ENCODE peak calls at places on chromosomes 5 and 9, in eight cellular contexts. L is GM10248, P is psoas muscle, U is coronary artery, C is neural progenitor cell, Y is K562, S is fibroblast of the aortic adventitia, E is BE2C. J is an unnamed sample.

GRCh38 chr5:68548959-68549676 is 333.6 kb downstream of the PIK3R1 start:
- DNase-seq in C (no peak), U (no peak), P (no peak), L (no peak), S (peak), E (peak), Y (no peak), J (no peak)

GRCh38 chr5:65774346-65774745 is 52.3 kb downstream of the NLN start:
- DNase-seq in Y (no peak), U (no peak), L (peak), S (peak), C (no peak), P (no peak), E (no peak), J (no peak)

GRCh38 chr9:84402517-84402916 is 62.0 kb upstream of the SLC28A3 start:
- DNase-seq in S (no peak), P (no peak), E (no peak), U (no peak), Y (no peak), C (no peak), L (no peak), J (no peak)

GRCh38 chr5:122385786-122386185 is 73.7 kb downstream of the SNCAIP start:
- DNase-seq in P (no peak), E (no peak), L (no peak), S (peak), Y (no peak), U (no peak), C (no peak), J (no peak)

GRCh38 chr5:19322716-19323485 is 665.1 kb downstream of the CDH18 start:
- DNase-seq in U (no peak), L (no peak), Y (no peak), P (no peak), S (peak), C (no peak), E (peak), J (no peak)

GRCh38 chr9:108903437-108904103 is 30.4 kb downstream of the ELP1 start:
- DNase-seq in L (no peak), U (no peak), P (no peak), S (no peak), C (no peak), Y (no peak), E (no peak), J (no peak)

GRCh38 chr5:4518924-4519660 is 621.0 kb upstream of the ADAMTS16 start:
- DNase-seq in S (no peak), E (no peak), L (no peak), P (no peak), C (peak), U (no peak), Y (no peak), J (no peak)

GRCh38 chr9:129252937-129253819 is 75.1 kb upstream of the IER5L start:
- DNase-seq in C (peak), S (no peak), L (no peak), E (peak), U (peak), Y (no peak), P (peak), J (no peak)

GRCh38 chr5:109676920-109677319 is 12.8 kb upstream of the MAN2A1 start:
- DNase-seq in S (no peak), P (no peak), L (no peak), E (no peak), U (no peak), C (no peak), Y (no peak), J (no peak)

GRCh38 chr9:90420714-90421513 is 221.7 kb downstream of the DIRAS2 start:
- DNase-seq in S (no peak), C (no peak), P (no peak), Y (no peak), U (no peak), L (no peak), E (no peak), J (no peak)

GRCh38 chr9:28004900-28005299 is 431.6 kb upstream of the C9orf72 start:
- DNase-seq in P (no peak), Y (no peak), E (no peak), S (no peak), C (no peak), U (no peak), L (no peak), J (no peak)

GRCh38 chr9:92634712-92635605 is 35.0 kb downstream of the IPPK start:
- DNase-seq in E (peak), L (peak), S (peak), Y (peak), P (peak), C (peak), U (peak), J (peak)

GRCh38 chr5:37569466-37569865 is 190.3 kb downstream of the WDR70 start:
- DNase-seq in L (no peak), Y (no peak), U (no peak), C (no peak), P (no peak), S (no peak), E (no peak), J (no peak)

GRCh38 chr5:90294604-90295003 is 115.0 kb downstream of the CETN3 start:
- DNase-seq in C (no peak), S (no peak), E (no peak), L (no peak), U (no peak), P (no peak), Y (no peak), J (no peak)

GRCh38 chr9:138022121-138022741 is 144.6 kb downstream of the CACNA1B start:
- DNase-seq in L (peak), Y (peak), U (no peak), E (no peak), P (peak), S (no peak), C (peak), J (no peak)

GRCh38 chr5:169097374-169097831 is 203.5 kb downstream of the SLIT3 start:
- DNase-seq in U (no peak), L (no peak), Y (no peak), C (no peak), S (peak), P (no peak), E (no peak), J (no peak)

GRCh38 chr9:89023788-89024187 is 32.5 kb downstream of the S1PR3 start:
- DNase-seq in P (no peak), Y (no peak), U (no peak), L (no peak), S (peak), E (no peak), C (no peak), J (no peak)

GRCh38 chr9:22036866-22037626 is 27.9 kb upstream of the CDKN2B start:
- DNase-seq in E (no peak), P (no peak), Y (no peak), L (no peak), C (no peak), U (no peak), S (peak), J (no peak)

GRCh38 chr9:107737987-107738743 is 248.6 kb upstream of the KLF4 start:
- DNase-seq in C (no peak), Y (no peak), L (no peak), E (no peak), S (peak), P (peak), U (peak), J (no peak)

GRCh38 chr9:102867488-102867887 is 127.6 kb upstream of the CYLC2 start:
- DNase-seq in E (no peak), S (no peak), C (no peak), U (no peak), Y (no peak), L (no peak), P (no peak), J (no peak)

GRCh38 chr5:98777295-98777694 is 3.8 kb downstream of the RGMB start:
- DNase-seq in L (no peak), C (no peak), E (no peak), S (no peak), U (no peak), Y (no peak), P (no peak), J (no peak)

GRCh38 chr5:18010053-18010452 is 375.8 kb downstream of the TAF11L14 start:
- DNase-seq in L (no peak), U (no peak), S (no peak), P (no peak), E (peak), Y (no peak), C (peak), J (no peak)

GRCh38 chr5:76270214-76270613 is 132.9 kb upstream of the IQGAP2 start:
- DNase-seq in U (no peak), S (no peak), L (peak), C (no peak), E (no peak), P (no peak), Y (no peak), J (no peak)

GRCh38 chr5:57986746-57987145 is 473.1 kb downstream of the PLK2 start:
- DNase-seq in C (no peak), P (no peak), Y (no peak), U (no peak), L (no peak), E (peak), S (peak), J (no peak)

GRCh38 chr5:130035388-130035787 is 131.1 kb downstream of the CHSY3 start:
- DNase-seq in Y (no peak), S (no peak), P (no peak), E (no peak), U (no peak), L (no peak), C (no peak), J (no peak)

GRCh38 chr9:106916491-106917235 is 53.7 kb downstream of the ZNF462 start:
- DNase-seq in L (no peak), C (no peak), S (peak), E (no peak), Y (no peak), U (no peak), P (peak), J (no peak)

GRCh38 chr9:129632460-129632859 is 6.5 kb downstream of the NTMT1 start:
- DNase-seq in U (no peak), C (no peak), Y (no peak), L (no peak), P (no peak), S (no peak), E (no peak), J (no peak)

GRCh38 chr9:126756876-126757415 is 47.9 kb upstream of the ZBTB43 start:
- DNase-seq in U (no peak), Y (no peak), E (peak), S (no peak), C (no peak), L (no peak), P (no peak), J (no peak)

GRCh38 chr5:147208134-147208533 is 26.7 kb upstream of the STK32A start:
- DNase-seq in P (no peak), U (no peak), E (no peak), C (no peak), S (no peak), Y (no peak), L (no peak), J (no peak)

GRCh38 chr9:23739753-23740152 is 86.3 kb downstream of the ELAVL2 start:
- DNase-seq in Y (no peak), E (no peak), L (no peak), U (no peak), P (no peak), C (no peak), S (no peak), J (no peak)

GRCh38 chr5:41794478-41794877 is 75.7 kb downstream of the OXCT1 start:
- DNase-seq in E (peak), L (no peak), P (no peak), Y (no peak), S (peak), C (no peak), U (no peak), J (no peak)

GRCh38 chr5:112210430-112211005 is 208.6 kb downstream of the EPB41L4A start:
- DNase-seq in P (peak), E (peak), S (peak), C (peak), U (no peak), L (peak), Y (no peak), J (no peak)

GRCh38 chr5:99019812-99020697 is 91.2 kb upstream of the CHD1 start:
- DNase-seq in S (peak), P (no peak), Y (no peak), U (no peak), C (no peak), L (no peak), E (peak), J (no peak)

GRCh38 chr9:1231998-1232919 is 182.1 kb downstream of the DMRT2 start:
- DNase-seq in C (no peak), P (peak), E (no peak), Y (no peak), L (no peak), U (no peak), S (peak), J (no peak)

GRCh38 chr5:37717613-37718431 is 122.0 kb downstream of the GDNF start:
- DNase-seq in U (no peak), S (peak), E (peak), Y (no peak), L (no peak), P (no peak), C (peak), J (no peak)

GRCh38 chr5:61301820-61302563 is 30.1 kb upstream of the ZSWIM6 start:
- DNase-seq in U (peak), P (peak), Y (no peak), S (peak), L (no peak), C (peak), E (no peak), J (no peak)

GRCh38 chr5:176855598-176855997 is 43.5 kb downstream of the HK3 start:
- DNase-seq in Y (no peak), L (no peak), S (no peak), C (no peak), E (no peak), P (no peak), U (no peak), J (no peak)

GRCh38 chr5:126746290-126746689 is 30.6 kb upstream of the LMNB1 start:
- DNase-seq in L (no peak), Y (peak), P (no peak), U (no peak), C (no peak), E (no peak), S (no peak), J (no peak)

GRCh38 chr5:142735323-142736246 is 34.6 kb upstream of the ARHGAP26 start:
- DNase-seq in Y (no peak), S (no peak), C (no peak), L (no peak), E (no peak), P (no peak), U (peak), J (no peak)

GRCh38 chr9:75087279-75087823 is 604 bp downstream of the NMRK1 start:
- DNase-seq in U (no peak), Y (no peak), S (peak), C (peak), P (no peak), E (no peak), L (peak), J (no peak)

DNA sequence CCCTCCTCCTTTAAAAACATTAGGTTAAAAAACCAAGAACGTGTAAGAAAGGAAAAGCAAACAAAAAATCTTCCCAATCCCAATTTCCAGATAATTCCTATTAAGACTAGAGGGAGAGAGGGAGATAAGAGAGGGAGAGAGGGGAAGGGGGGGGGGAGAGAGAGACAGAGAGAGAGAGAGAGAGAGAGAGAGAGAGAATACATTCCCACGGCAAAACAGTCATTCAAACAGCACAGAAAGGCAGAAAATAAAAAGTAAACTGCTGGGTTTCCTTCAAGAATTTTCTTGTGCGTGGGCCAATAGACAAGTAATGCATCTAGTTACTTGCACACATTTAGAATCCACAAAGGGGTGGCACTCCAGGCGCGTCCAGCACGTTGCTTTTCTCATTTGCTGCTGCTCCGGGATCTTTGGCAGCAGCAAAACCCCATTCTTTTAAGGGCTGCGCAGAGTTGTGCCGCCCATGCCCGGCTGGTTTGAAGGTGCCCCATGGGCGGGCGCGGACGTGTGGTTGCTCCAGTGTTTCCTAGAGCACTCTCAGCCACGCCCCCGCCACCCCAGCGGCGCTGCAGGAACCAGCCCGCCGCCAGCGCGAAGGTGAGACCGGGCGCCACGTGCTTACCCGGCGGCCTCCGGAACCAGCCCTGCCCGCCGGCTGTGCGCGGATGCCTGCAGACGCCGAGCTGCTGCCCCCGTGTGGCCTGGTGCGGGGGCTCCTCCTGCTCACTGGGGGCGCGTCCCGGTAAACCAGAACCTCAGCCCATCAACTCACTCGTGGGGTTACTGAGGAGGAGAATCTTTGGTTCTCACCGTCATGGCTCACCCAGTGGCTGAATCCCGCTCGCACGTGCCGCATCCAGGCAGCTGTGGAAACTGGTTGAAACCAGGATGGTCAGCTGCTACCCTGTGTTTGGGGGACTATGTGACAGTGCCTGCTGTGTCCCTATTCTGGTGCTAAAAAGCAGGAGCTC is 44.6 kb downstream of the STC2 start:
- DNase-seq in U (no peak), S (peak), E (peak), P (peak), L (peak), Y (peak), C (peak), J (no peak)
- TF ChIP-seq CTCF in U (peak), S (peak), E (peak), P (peak), L (peak), Y (peak), C (peak), J (peak)

GRCh38 chr5:140502834-140503233 is 44.6 kb upstream of the EIF4EBP3 start:
- DNase-seq in S (no peak), L (no peak), U (no peak), P (no peak), C (no peak), E (no peak), Y (no peak), J (no peak)
- TF ChIP-seq CTCF in S (no peak), L (no peak), U (no peak), P (no peak), C (no peak), E (no peak), Y (no peak), J (no peak)

GRCh38 chr9:113998529-113999255 is 79.4 kb downstream of the AMBP start:
- DNase-seq in S (peak), U (peak), P (no peak), E (peak), Y (no peak), C (peak), L (no peak), J (no peak)
- TF ChIP-seq CTCF in S (peak), U (no peak), P (no peak), E (peak), Y (no peak), C (peak), L (no peak), J (no peak)

DNA sequence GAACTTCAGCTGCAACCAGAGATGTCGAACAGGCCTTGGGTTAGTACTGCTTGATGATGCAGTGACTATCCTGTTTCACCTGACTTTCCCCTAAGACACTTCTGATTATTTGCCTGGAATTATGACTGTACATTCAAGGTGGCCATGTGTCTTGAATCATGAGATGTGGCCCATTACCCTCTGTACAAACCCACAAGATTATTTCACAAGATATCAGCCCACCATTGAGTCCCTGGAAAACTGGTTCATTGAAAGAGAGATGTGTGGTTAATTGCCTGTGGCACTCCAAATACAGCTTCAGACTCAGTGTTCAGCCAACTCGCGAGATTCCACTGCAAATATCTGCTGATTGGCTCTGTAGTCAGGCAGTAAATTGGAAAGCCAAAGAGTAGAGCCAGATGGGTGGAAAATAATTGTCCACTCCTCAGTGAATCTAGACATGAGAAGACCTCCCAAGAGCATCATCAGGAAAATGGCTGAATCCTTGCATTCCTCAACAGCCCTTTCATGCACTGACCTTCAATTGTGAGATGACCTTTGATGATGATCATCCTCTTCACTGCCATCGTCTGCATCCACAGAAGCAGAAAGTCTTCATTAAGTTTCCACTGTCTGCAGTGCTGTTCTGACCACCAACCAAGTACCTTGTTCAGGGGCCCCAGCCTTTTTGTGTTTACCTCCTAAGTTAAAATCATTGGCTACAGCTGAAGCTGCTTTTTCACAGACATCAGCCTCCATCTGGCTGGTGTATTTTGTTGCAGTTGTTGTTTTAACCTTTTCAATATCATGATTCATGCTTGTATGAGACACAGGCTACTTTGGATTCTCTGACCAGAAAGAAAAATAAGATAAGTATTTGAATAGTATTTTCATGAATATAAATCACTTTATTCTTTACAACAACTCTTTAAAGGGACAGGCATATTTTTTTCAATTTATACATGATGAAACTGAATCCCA is 75.2 kb downstream of the ESM1 start:
- DNase-seq in S (peak), U (no peak), L (no peak), P (no peak), C (no peak), Y (no peak), E (no peak), J (no peak)
- TF ChIP-seq CTCF in S (no peak), U (no peak), L (no peak), P (no peak), C (no peak), Y (no peak), E (no peak), J (no peak)

J was measured in GM12864.